ENCODE peak calls at places on chromosomes 16 and 17, in six cellular contexts. M is HepG2, E is A549, F is upper lobe of left lung, C is K562, S is GM12878. W is an unnamed sample.

GRCh38 chr17:350706-351435 is 1.7 kb downstream of the RPH3AL start:
- ATAC-seq in M (no peak), E (peak; percentile 68), F (peak; percentile 80), C (no peak), S (no peak), W (peak; percentile 89)

GRCh38 chr16:89453662-89454321 is 36.6 kb downstream of the ANKRD11 start:
- ATAC-seq in M (peak; percentile 52), E (peak; percentile 86), F (peak; percentile 75), C (peak; percentile 78), S (peak; percentile 38), W (peak; percentile 55)

GRCh38 chr16:85557083-85557975 is 55.8 kb upstream of the GSE1 start:
- ATAC-seq in M (peak; percentile 42), E (peak; percentile 16), F (no peak), C (peak; percentile 12), S (peak; percentile 8), W (no peak)

GRCh38 chr17:45035848-45036247 is 15.6 kb downstream of the DCAKD start:
- ATAC-seq in M (no peak), E (no peak), F (no peak), C (no peak), S (no peak), W (no peak)

GRCh38 chr17:64418506-64419339 is 28.1 kb upstream of the PECAM1 start:
- ATAC-seq in M (peak; percentile 22), E (peak; percentile 71), F (peak; percentile 81), C (peak; percentile 77), S (peak; percentile 81), W (peak; percentile 62)

GRCh38 chr16:3474136-3474779 is 21.0 kb downstream of the C16orf90 start:
- ATAC-seq in M (no peak), E (no peak), F (peak; percentile 51), C (peak; percentile 95), S (no peak), W (no peak)

GRCh38 chr16:9258423-9259051 is 167.1 kb downstream of the HAPSTR1 start:
- ATAC-seq in M (peak; percentile 78), E (peak; percentile 90), F (no peak), C (peak; percentile 94), S (peak; percentile 95), W (no peak)

GRCh38 chr17:17851101-17851500 is 14.3 kb upstream of the SREBF1 start:
- ATAC-seq in M (no peak), E (no peak), F (no peak), C (no peak), S (no peak), W (no peak)

GRCh38 chr17:58513913-58514794 is at the start of gene MTMR4:
- ATAC-seq in M (peak; percentile 35), E (peak; percentile 37), F (peak; percentile 68), C (peak; percentile 77), S (peak; percentile 41), W (peak; percentile 41)

GRCh38 chr16:73166972-73167550 is 119.1 kb upstream of the ZFHX3 start:
- ATAC-seq in M (no peak), E (no peak), F (peak; percentile 28), C (no peak), S (no peak), W (peak; percentile 35)

GRCh38 chr16:1163567-1164055 is 10.7 kb downstream of the CACNA1H start:
- ATAC-seq in M (no peak), E (peak; percentile 71), F (no peak), C (peak; percentile 30), S (no peak), W (no peak)

GRCh38 chr17:12964162-12964561 is 53.7 kb downstream of the ELAC2 start:
- ATAC-seq in M (no peak), E (no peak), F (no peak), C (no peak), S (no peak), W (no peak)

GRCh38 chr17:21369395-21369794 is 6.8 kb upstream of the KCNJ12 start:
- ATAC-seq in M (no peak), E (no peak), F (no peak), C (no peak), S (peak; percentile 10), W (no peak)

GRCh38 chr16:56198044-56198754 is 6.9 kb downstream of the GNAO1 start:
- ATAC-seq in M (no peak), E (no peak), F (no peak), C (no peak), S (peak; percentile 40), W (no peak)

GRCh38 chr16:3165111-3165822 is 22.7 kb upstream of the OR1F1 start:
- ATAC-seq in M (no peak), E (no peak), F (no peak), C (no peak), S (peak; percentile 36), W (no peak)

GRCh38 chr17:78179372-78179771 is 7.5 kb downstream of the TK1 start:
- ATAC-seq in M (no peak), E (peak; percentile 10), F (peak; percentile 48), C (no peak), S (no peak), W (peak; percentile 83)

GRCh38 chr17:59694344-59694743 is 12.9 kb downstream of the PTRH2 start:
- ATAC-seq in M (peak; percentile 25), E (no peak), F (no peak), C (no peak), S (no peak), W (no peak)

GRCh38 chr17:69567130-69567529 is 152.6 kb downstream of the MAP2K6 start:
- ATAC-seq in M (no peak), E (no peak), F (no peak), C (no peak), S (no peak), W (no peak)

GRCh38 chr17:78997881-78998280 is 11.7 kb downstream of the CANT1 start:
- ATAC-seq in M (no peak), E (no peak), F (no peak), C (no peak), S (no peak), W (no peak)

GRCh38 chr17:40283662-40284061 is 4.0 kb upstream of the CDC6 start:
- ATAC-seq in M (no peak), E (no peak), F (peak; percentile 73), C (no peak), S (peak; percentile 29), W (no peak)

GRCh38 chr17:35372846-35373531 is 432 bp downstream of the SLFN11 start:
- ATAC-seq in M (no peak), E (peak; percentile 27), F (peak; percentile 27), C (no peak), S (peak; percentile 25), W (peak; percentile 19)

GRCh38 chr17:45784293-45784582 is at the start of gene CRHR1:
- ATAC-seq in M (peak; percentile 29), E (peak; percentile 45), F (peak; percentile 34), C (no peak), S (no peak), W (no peak)

GRCh38 chr17:73099504-73099903 is 7.0 kb upstream of the SLC39A11 start:
- ATAC-seq in M (peak; percentile 49), E (peak; percentile 41), F (peak; percentile 17), C (peak; percentile 76), S (no peak), W (no peak)

GRCh38 chr17:47240375-47240764 is 13.3 kb upstream of the ITGB3 start:
- ATAC-seq in M (no peak), E (peak; percentile 10), F (no peak), C (peak; percentile 18), S (peak; percentile 37), W (no peak)

GRCh38 chr17:1999557-2000251 is 25.4 kb downstream of the RTN4RL1 start:
- ATAC-seq in M (peak; percentile 16), E (peak; percentile 52), F (peak; percentile 57), C (no peak), S (no peak), W (peak; percentile 64)
- TF ChIP-seq EP300 in M (no peak), E (no peak), F (no peak), C (no peak), S (no peak), W (no peak)

GRCh38 chr17:7218166-7218565 is 1.5 kb downstream of the DLG4 start:
- ATAC-seq in M (no peak), E (no peak), F (no peak), C (no peak), S (no peak), W (no peak)

GRCh38 chr17:7219812-7220592 is at the start of the genes ACADVL and DLG4:
- ATAC-seq in M (peak; percentile 85), E (peak; percentile 82), F (peak; percentile 95), C (peak; percentile 88), S (peak; percentile 86), W (peak; percentile 89)

GRCh38 chr17:7218774-7219173 is 862 bp downstream of the DLG4 start:
- ATAC-seq in M (no peak), E (no peak), F (no peak), C (no peak), S (no peak), W (no peak)

GRCh38 chr17:7220593-7221280 is 999 bp downstream of the ACADVL start:
- ATAC-seq in M (peak; percentile 47), E (peak; percentile 76), F (no peak), C (peak; percentile 23), S (peak; percentile 80), W (no peak)

DNA sequence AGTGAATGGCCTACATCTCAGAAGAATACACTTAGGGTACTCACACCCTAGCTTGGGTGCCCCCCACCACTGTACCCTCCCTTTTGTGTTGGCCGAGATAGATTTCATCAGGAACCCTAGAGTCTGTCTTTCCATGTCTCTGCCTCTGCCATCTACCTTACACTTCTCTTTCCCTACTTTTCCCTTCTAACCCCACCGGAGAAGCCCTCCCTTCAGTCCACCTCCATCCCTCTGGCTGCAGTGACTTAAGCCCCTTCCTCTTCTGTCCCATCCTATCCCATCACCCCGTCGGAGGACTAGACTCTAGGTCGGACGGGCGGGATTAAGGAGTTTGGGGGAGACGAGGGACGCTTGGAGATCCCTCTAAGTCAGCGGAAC is 213 bp downstream of the DLG4 start:
- ATAC-seq in M (no peak), E (no peak), F (no peak), C (no peak), S (no peak), W (no peak)
- H3K4me1 ChIP-seq in M (peaks cover 67% of the 10 kb centered on the region), E (peaks cover 52% of the 10 kb centered on the region), F (peaks cover 51% of the 10 kb centered on the region), C (peaks cover 40% of the 10 kb centered on the region), S (peaks cover 15% of the 10 kb centered on the region), W (peaks cover 34% of the 10 kb centered on the region)

GRCh38 chr16:8023326-8023725 is 567.0 kb downstream of the TMEM114 start:
- ATAC-seq in M (no peak), E (no peak), F (no peak), C (no peak), S (no peak), W (no peak)
- TF ChIP-seq EP300 in M (no peak), E (no peak), F (no peak), C (no peak), S (no peak), W (no peak)

GRCh38 chr17:32333187-32333586 is 8.8 kb downstream of the C17orf75 start:
- ATAC-seq in M (no peak), E (no peak), F (no peak), C (no peak), S (no peak), W (no peak)
- H3K4me1 ChIP-seq in M (no peaks in the 10 kb centered on the region), E (no peaks in the 10 kb centered on the region), F (no peaks in the 10 kb centered on the region), C (no peaks in the 10 kb centered on the region), S (no peaks in the 10 kb centered on the region), W (no peaks in the 10 kb centered on the region)

W was measured in gastroesophageal sphincter.